ENCODE peak calls at places on chromosome 2, in six cellular contexts. G, Q, K, J, D and C are unnamed samples.

GRCh38 chr2:72696559-72696958 is 129.3 kb downstream of the EXOC6B start:
- DNase-seq in G (no peak), Q (no peak), K (no peak), J (no peak), D (no peak), C (no peak)

GRCh38 chr2:180017764-180018163 is 10.7 kb upstream of the CWC22 start:
- DNase-seq in G (no peak), Q (no peak), K (no peak), J (no peak), D (no peak), C (no peak)

GRCh38 chr2:190221438-190221837 is 98.2 kb downstream of the HIBCH start:
- DNase-seq in G (no peak), Q (no peak), K (no peak), J (no peak), D (no peak), C (no peak)

GRCh38 chr2:193228276-193228675 is 1033.5 kb upstream of the TMEFF2 start:
- DNase-seq in G (no peak), Q (no peak), K (no peak), J (no peak), D (no peak), C (no peak)

GRCh38 chr2:85893428-85894258 is 4.9 kb upstream of the ST3GAL5 start:
- DNase-seq in G (no peak), Q (no peak), K (no peak), J (no peak), D (no peak), C (no peak)

GRCh38 chr2:117948585-117948984 is 65.3 kb downstream of the CCDC93 start:
- DNase-seq in G (peak; percentile 51), Q (no peak), K (no peak), J (no peak), D (no peak), C (no peak)

GRCh38 chr2:20064841-20065240 is 13.4 kb upstream of the LAPTM4A start:
- DNase-seq in G (no peak), Q (no peak), K (no peak), J (no peak), D (no peak), C (no peak)

GRCh38 chr2:10934979-10935350 is 23.2 kb downstream of the KCNF1 start:
- DNase-seq in G (no peak), Q (no peak), K (no peak), J (no peak), D (no peak), C (no peak)

GRCh38 chr2:96663177-96663576 is 20.6 kb downstream of the FER1L5 start:
- DNase-seq in G (no peak), Q (no peak), K (no peak), J (no peak), D (no peak), C (no peak)

GRCh38 chr2:136118819-136119716 is 1.1 kb upstream of the CXCR4 start:
- DNase-seq in G (no peak), Q (no peak), K (no peak), J (peak; percentile 81), D (peak; percentile 40), C (peak; percentile 32)

GRCh38 chr2:10774394-10774793 is 38.2 kb downstream of the PDIA6 start:
- DNase-seq in G (no peak), Q (no peak), K (peak; percentile 23), J (no peak), D (no peak), C (no peak)

GRCh38 chr2:166351319-166351718 is 24.4 kb downstream of the SCN9A start:
- DNase-seq in G (no peak), Q (no peak), K (no peak), J (no peak), D (no peak), C (no peak)

GRCh38 chr2:237885931-237886701 is 26.7 kb downstream of the RAMP1 start:
- DNase-seq in G (no peak), Q (no peak), K (peak; percentile 91), J (no peak), D (no peak), C (no peak)

GRCh38 chr2:24276349-24276899 is 83.9 kb downstream of the ITSN2 start:
- DNase-seq in G (no peak), Q (no peak), K (no peak), J (no peak), D (no peak), C (no peak)

GRCh38 chr2:23294238-23294637 is 90.7 kb upstream of the KLHL29 start:
- DNase-seq in G (peak; percentile 54), Q (no peak), K (no peak), J (no peak), D (no peak), C (no peak)

GRCh38 chr2:16321256-16321655 is 344.4 kb downstream of the CYRIA start:
- DNase-seq in G (no peak), Q (no peak), K (no peak), J (no peak), D (no peak), C (no peak)

GRCh38 chr2:232377841-232378734 is 463 bp upstream of the ALPP start:
- DNase-seq in G (no peak), Q (no peak), K (no peak), J (no peak), D (no peak), C (no peak)

GRCh38 chr2:132670961-132671781 is 1.2 kb upstream of the LYPD1 start:
- DNase-seq in G (no peak), Q (no peak), K (no peak), J (no peak), D (no peak), C (no peak)

GRCh38 chr2:219286436-219287115 is 7.4 kb downstream of the DNAJB2 start:
- DNase-seq in G (peak; percentile 45), Q (peak; percentile 28), K (no peak), J (no peak), D (no peak), C (no peak)

GRCh38 chr2:240689975-240690374 is 1.7 kb upstream of the AQP12A start:
- DNase-seq in G (no peak), Q (no peak), K (no peak), J (no peak), D (no peak), C (no peak)

GRCh38 chr2:176072951-176073904 is 10.5 kb downstream of the EVX2 start:
- DNase-seq in G (no peak), Q (no peak), K (no peak), J (no peak), D (no peak), C (no peak)

GRCh38 chr2:130251865-130252620 is 53.8 kb upstream of the TUBA3E start:
- DNase-seq in G (no peak), Q (no peak), K (no peak), J (no peak), D (no peak), C (no peak)

GRCh38 chr2:55581875-55582547 is 35.4 kb downstream of the PPP4R3B start:
- DNase-seq in G (no peak), Q (peak; percentile 12), K (no peak), J (no peak), D (no peak), C (no peak)

GRCh38 chr2:160388464-160389263 is 104.9 kb downstream of the RBMS1 start:
- DNase-seq in G (no peak), Q (no peak), K (no peak), J (peak; percentile 28), D (no peak), C (no peak)

GRCh38 chr2:163043201-163043600 is 204.6 kb upstream of the KCNH7 start:
- DNase-seq in G (no peak), Q (no peak), K (no peak), J (no peak), D (no peak), C (no peak)

GRCh38 chr2:120175000-120175581 is 48.1 kb downstream of the TMEM185B start:
- DNase-seq in G (peak; percentile 85), Q (peak; percentile 80), K (no peak), J (no peak), D (no peak), C (no peak)

GRCh38 chr2:142586693-142587432 is 290.6 kb upstream of the KYNU start:
- DNase-seq in G (peak; percentile 40), Q (no peak), K (no peak), J (no peak), D (no peak), C (no peak)

GRCh38 chr2:209269024-209269423 is 154.8 kb upstream of the MAP2 start:
- DNase-seq in G (no peak), Q (no peak), K (no peak), J (no peak), D (no peak), C (no peak)

GRCh38 chr2:149068225-149068995 is 29.9 kb downstream of the LYPD6B start:
- DNase-seq in G (no peak), Q (no peak), K (no peak), J (no peak), D (no peak), C (no peak)

GRCh38 chr2:234298916-234299315 is 198.0 kb downstream of the ARL4C start:
- DNase-seq in G (no peak), Q (no peak), K (no peak), J (no peak), D (no peak), C (no peak)

GRCh38 chr2:14781148-14781547 is 148.6 kb downstream of the LRATD1 start:
- DNase-seq in G (no peak), Q (no peak), K (no peak), J (no peak), D (no peak), C (no peak)

GRCh38 chr2:151395509-151396374 is 14.0 kb upstream of the RIF1 start:
- DNase-seq in G (peak; percentile 51), Q (no peak), K (no peak), J (no peak), D (no peak), C (no peak)

GRCh38 chr2:48205137-48205798 is 299.0 kb upstream of the FBXO11 start:
- DNase-seq in G (no peak), Q (peak; percentile 98), K (no peak), J (no peak), D (no peak), C (no peak)

GRCh38 chr2:158966321-158966720 is 2.1 kb upstream of the TANC1 start:
- DNase-seq in G (no peak), Q (no peak), K (no peak), J (no peak), D (no peak), C (no peak)

GRCh38 chr2:177826897-177827296 is 245.7 kb downstream of the PDE11A start:
- DNase-seq in G (no peak), Q (no peak), K (no peak), J (no peak), D (no peak), C (no peak)

GRCh38 chr2:177174456-177174855 is 38.1 kb upstream of the HNRNPA3 start:
- DNase-seq in G (no peak), Q (no peak), K (no peak), J (no peak), D (no peak), C (no peak)

GRCh38 chr2:172985139-172985874 is 90.3 kb upstream of the MAP3K20 start:
- DNase-seq in G (no peak), Q (no peak), K (no peak), J (no peak), D (no peak), C (no peak)